ENCODE peak calls at places on chromosomes 6 and 20, in six cellular contexts. G is ovary, S is gastrocnemius medialis, I is heart left ventricle, B is transverse colon, Q is mesendoderm. Y is an unnamed sample.
A peak's percentile ranks its signal among the peaks of the same experiment; 100 is the strongest.

GRCh38 chr6:138971601-138972000 is 16.5 kb downstream of the REPS1 start:
- DNase-seq in G (no peak), S (no peak), I (no peak), B (no peak), Q (peak; percentile 67), Y (no peak)

GRCh38 chr6:112563368-112563767 is 216.2 kb downstream of the RFPL4B start:
- DNase-seq in G (no peak), S (no peak), I (no peak), B (no peak), Q (peak; percentile 95), Y (no peak)

GRCh38 chr20:41600926-41601631 is 17.1 kb downstream of the CHD6 start:
- DNase-seq in G (no peak), S (no peak), I (no peak), B (no peak), Q (no peak), Y (no peak)

GRCh38 chr20:62937353-62938104 is 418 bp upstream of the GID8 start:
- DNase-seq in G (peak; percentile 97), S (peak; percentile 93), I (peak; percentile 99), B (peak; percentile 98), Q (peak; percentile 98), Y (peak; percentile 97)

GRCh38 chr20:6388666-6389197 is 265.9 kb upstream of the FERMT1 start:
- DNase-seq in G (no peak), S (no peak), I (no peak), B (no peak), Q (no peak), Y (no peak)

GRCh38 chr6:166435574-166435973 is 52.8 kb upstream of the MPC1 start:
- DNase-seq in G (no peak), S (peak; percentile 29), I (no peak), B (peak; percentile 24), Q (no peak), Y (peak; percentile 60)

GRCh38 chr20:17281478-17281877 is 54.6 kb downstream of the PCSK2 start:
- DNase-seq in G (peak; percentile 19), S (no peak), I (no peak), B (no peak), Q (peak; percentile 79), Y (no peak)

GRCh38 chr6:146803601-146804000 is 204.8 kb downstream of the ADGB start:
- DNase-seq in G (no peak), S (no peak), I (peak; percentile 56), B (no peak), Q (no peak), Y (no peak)

GRCh38 chr6:30749554-30750378 is 5.4 kb upstream of the IER3 start:
- DNase-seq in G (no peak), S (no peak), I (no peak), B (peak; percentile 85), Q (no peak), Y (no peak)

GRCh38 chr20:15708984-15709598 is 864.2 kb downstream of the KIF16B start:
- DNase-seq in G (no peak), S (no peak), I (peak; percentile 66), B (peak; percentile 51), Q (peak; percentile 71), Y (no peak)

GRCh38 chr6:108592371-108593337 is 31.9 kb downstream of the FOXO3 start:
- DNase-seq in G (peak; percentile 54), S (peak; percentile 91), I (no peak), B (peak; percentile 70), Q (peak; percentile 57), Y (peak; percentile 14)

GRCh38 chr6:145257757-145258521 is 477.4 kb downstream of the EPM2A start:
- DNase-seq in G (no peak), S (no peak), I (no peak), B (no peak), Q (no peak), Y (no peak)

GRCh38 chr6:30691208-30691872 is 556 bp upstream of the NRM start:
- DNase-seq in G (no peak), S (no peak), I (no peak), B (no peak), Q (peak; percentile 83), Y (no peak)

GRCh38 chr6:66376021-66376420 is 669.0 kb upstream of the EYS start:
- DNase-seq in G (no peak), S (no peak), I (no peak), B (no peak), Q (no peak), Y (no peak)

GRCh38 chr6:155861821-155862220 is 406.2 kb upstream of the NOX3 start:
- DNase-seq in G (no peak), S (no peak), I (no peak), B (no peak), Q (no peak), Y (no peak)

GRCh38 chr6:164025180-164025579 is 610.7 kb downstream of the QKI start:
- DNase-seq in G (no peak), S (no peak), I (no peak), B (no peak), Q (no peak), Y (no peak)

GRCh38 chr6:163370807-163371206 is 43.7 kb upstream of the QKI start:
- DNase-seq in G (no peak), S (no peak), I (no peak), B (no peak), Q (no peak), Y (no peak)

GRCh38 chr6:42367353-42368011 is 84.2 kb downstream of the TRERF1 start:
- DNase-seq in G (no peak), S (no peak), I (no peak), B (peak; percentile 35), Q (no peak), Y (peak; percentile 17)
- H3K4me1 ChIP-seq in G (peaks cover 5% of the 10 kb centered on the region), S (no peaks in the 10 kb centered on the region), I (peaks cover 27% of the 10 kb centered on the region), B (peaks cover 19% of the 10 kb centered on the region), Q (no peaks in the 10 kb centered on the region), Y (peaks cover 61% of the 10 kb centered on the region)

DNA sequence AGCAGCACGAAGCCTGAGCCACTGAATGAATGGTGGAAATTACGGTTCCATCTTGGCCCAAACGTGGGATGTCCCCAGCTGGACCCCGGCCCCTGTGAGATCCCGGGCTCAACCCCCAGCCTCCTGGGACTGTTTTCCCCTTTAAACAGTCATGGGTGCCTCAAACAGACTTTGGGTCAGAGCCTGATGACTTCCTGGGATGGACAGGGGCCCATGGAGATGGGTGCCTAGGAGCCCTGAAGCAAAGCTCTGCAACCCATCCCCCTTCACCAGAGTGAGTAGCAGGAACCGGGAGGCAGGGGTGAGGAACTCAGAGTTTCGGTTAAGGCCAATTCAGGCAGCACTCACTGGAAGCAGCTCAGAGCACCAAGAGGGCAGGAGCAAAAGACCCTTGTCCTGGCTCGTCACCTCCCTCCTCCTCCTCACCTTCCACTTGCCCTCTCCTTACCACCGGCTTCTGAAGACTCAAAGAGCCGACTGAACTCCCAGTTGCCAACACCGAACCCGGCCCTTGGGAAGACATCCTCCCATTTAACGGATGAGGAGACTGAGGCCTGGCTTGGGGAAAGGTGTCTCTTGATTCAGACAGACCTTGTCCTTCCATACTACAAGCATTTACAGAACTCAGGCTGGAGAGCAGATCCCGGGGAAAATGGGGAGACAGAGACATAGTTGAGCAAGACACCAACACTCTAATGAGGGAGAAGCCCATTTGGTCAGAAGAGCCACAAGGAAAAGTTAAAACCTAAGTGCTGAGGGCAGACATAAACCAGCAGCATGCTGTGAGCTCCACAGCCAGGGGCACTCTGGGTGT is 14.9 kb upstream of the TLDC2 start:
- DNase-seq in G (no peak), S (no peak), I (no peak), B (no peak), Q (no peak), Y (no peak)
- H3K4me3 ChIP-seq in G (peak overlapping the region; percentile 46), S (peak overlapping the region; percentile 56), I (peak overlapping the region; percentile 65), B (peak overlapping the region; percentile 60), Q (no peak overlapping the region), Y (no peak overlapping the region)

GRCh38 chr6:149860513-149860833 is 3.7 kb downstream of the LRP11 start:
- DNase-seq in G (no peak), S (no peak), I (no peak), B (no peak), Q (no peak), Y (no peak)
- H3K4me1 ChIP-seq in G (peaks cover 5% of the 10 kb centered on the region), S (peaks cover 30% of the 10 kb centered on the region), I (peaks cover 20% of the 10 kb centered on the region), B (peaks cover 24% of the 10 kb centered on the region), Q (no peaks in the 10 kb centered on the region), Y (peaks cover 7% of the 10 kb centered on the region)

GRCh38 chr6:132369526-132369925 is 31.7 kb downstream of the MOXD1 start:
- DNase-seq in G (no peak), S (no peak), I (no peak), B (no peak), Q (no peak), Y (no peak)
- H3K4me3 ChIP-seq in G (no peak overlapping the region), S (no peak overlapping the region), I (no peak overlapping the region), B (no peak overlapping the region), Q (no peak overlapping the region), Y (no peak overlapping the region)

GRCh38 chr6:168098431-168098861 is 19.4 kb upstream of the FRMD1 start:
- DNase-seq in G (no peak), S (no peak), I (peak; percentile 57), B (no peak), Q (no peak), Y (no peak)

GRCh38 chr6:168100803-168101095 is 21.7 kb upstream of the FRMD1 start:
- DNase-seq in G (no peak), S (no peak), I (peak; percentile 22), B (no peak), Q (no peak), Y (no peak)

GRCh38 chr6:168101201-168102092 is 22.4 kb upstream of the FRMD1 start:
- DNase-seq in G (no peak), S (no peak), I (peak; percentile 61), B (no peak), Q (no peak), Y (no peak)

GRCh38 chr6:168099201-168100010 is 20.4 kb upstream of the FRMD1 start:
- DNase-seq in G (no peak), S (no peak), I (peak; percentile 47), B (no peak), Q (peak; percentile 69), Y (no peak)

DNA sequence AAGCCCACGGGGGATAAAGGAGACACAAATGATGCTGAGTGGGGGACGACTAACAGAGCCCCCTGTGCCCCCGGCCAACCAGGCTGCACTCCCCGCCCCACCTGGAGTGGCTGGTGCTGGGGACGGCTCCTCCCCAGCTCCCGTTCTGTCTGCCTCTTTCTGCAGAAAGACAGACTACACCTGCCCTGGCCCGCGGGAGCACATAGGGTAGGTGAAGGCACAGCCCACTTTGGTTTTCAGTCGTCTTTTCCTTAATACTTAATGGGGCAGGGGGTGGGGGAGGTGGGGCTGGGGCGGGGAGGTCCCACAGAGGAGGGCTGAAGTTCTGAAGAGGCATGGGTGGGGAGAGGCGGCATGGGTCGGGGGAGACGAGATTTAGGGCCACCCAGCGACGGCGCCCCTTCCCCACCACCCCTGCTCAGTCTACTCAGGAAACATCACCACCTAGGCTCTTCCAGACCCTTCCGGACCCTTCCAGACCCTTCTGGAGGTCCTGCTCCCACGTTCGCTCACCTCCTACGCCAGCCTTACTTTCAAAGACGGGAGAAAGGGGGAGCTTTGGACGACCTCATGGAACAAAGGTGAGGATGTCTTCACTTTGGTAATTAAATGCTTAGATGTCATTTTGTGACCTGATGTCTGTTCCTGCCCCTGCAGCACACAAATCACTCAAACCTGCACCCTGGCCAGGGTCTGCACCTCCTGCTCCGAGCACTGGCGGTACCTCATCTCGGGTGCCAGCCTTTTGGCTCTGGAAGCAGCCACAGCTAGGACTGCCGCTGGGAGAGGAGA is 21.2 kb upstream of the FRMD1 start:
- DNase-seq in G (no peak), S (no peak), I (peak; percentile 13), B (no peak), Q (no peak), Y (no peak)
- H3K4me1 ChIP-seq in G (no peaks in the 10 kb centered on the region), S (no peaks in the 10 kb centered on the region), I (peaks cover 13% of the 10 kb centered on the region), B (no peaks in the 10 kb centered on the region), Q (peaks cover 2% of the 10 kb centered on the region), Y (no peaks in the 10 kb centered on the region)

DNA sequence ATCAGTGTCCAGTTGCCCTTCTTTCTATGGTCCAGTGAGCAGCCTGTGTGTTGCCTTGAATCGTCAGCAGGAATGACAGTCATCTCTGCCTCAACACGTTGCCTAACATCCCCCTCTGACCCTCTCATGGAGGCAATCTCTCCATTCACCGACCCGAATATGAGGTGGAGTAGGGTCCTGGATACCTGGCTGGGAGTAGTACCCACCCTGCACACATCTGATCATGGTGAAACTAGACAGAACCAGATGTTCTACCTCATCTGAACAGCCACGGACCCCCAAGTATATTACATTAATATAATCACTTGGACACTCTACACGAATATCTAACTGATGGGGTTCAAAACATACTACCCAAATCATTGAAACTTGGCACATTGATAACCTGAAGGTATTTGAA is 77.0 kb upstream of the COL21A1 start:
- DNase-seq in G (no peak), S (no peak), I (no peak), B (no peak), Q (no peak), Y (no peak)
- H3K4me3 ChIP-seq in G (no peak overlapping the region), S (no peak overlapping the region), I (no peak overlapping the region), B (no peak overlapping the region), Q (no peak overlapping the region), Y (no peak overlapping the region)